ENCODE peak calls at places on chromosomes 4 and X, in ten cellular contexts. P, T, J, V, C, E, A, O, U and M are unnamed samples.

GRCh38 chrX:103779156-103779555 is 2.5 kb downstream of the PLP1 start:
- DNase-seq in P (no peak), T (no peak), J (peak), V (no peak), C (peak), E (no peak), A (no peak), O (peak), U (no peak), M (peak)

GRCh38 chr4:157808796-157809408 is 363.9 kb downstream of the GASK1B start:
- DNase-seq in P (no peak), T (no peak), J (peak), V (no peak), C (no peak), E (no peak), A (no peak), O (no peak), U (no peak), M (no peak)

GRCh38 chr4:184274288-184274951 is 56.7 kb upstream of the ENPP6 start:
- DNase-seq in P (no peak), T (no peak), J (no peak), V (peak), C (no peak), E (no peak), A (no peak), O (no peak), U (no peak), M (no peak)

GRCh38 chr4:183600189-183600685 is 58.7 kb downstream of the RWDD4 start:
- DNase-seq in P (no peak), T (no peak), J (peak), V (peak), C (peak), E (no peak), A (no peak), O (no peak), U (no peak), M (peak)

GRCh38 chrX:85980286-85980685 is 67.1 kb downstream of the CHM start:
- DNase-seq in P (no peak), T (no peak), J (no peak), V (no peak), C (no peak), E (no peak), A (no peak), O (no peak), U (no peak), M (no peak)

GRCh38 chr4:76997454-76997853 is 47.9 kb downstream of the SEPTIN11 start:
- DNase-seq in P (no peak), T (no peak), J (no peak), V (no peak), C (no peak), E (no peak), A (no peak), O (no peak), U (no peak), M (no peak)

GRCh38 chr4:6907658-6908191 is 1.9 kb upstream of the TBC1D14 start:
- DNase-seq in P (peak), T (peak), J (peak), V (peak), C (peak), E (peak), A (no peak), O (no peak), U (peak), M (peak)

GRCh38 chr4:84677093-84677492 is 94.2 kb downstream of the CDS1 start:
- DNase-seq in P (no peak), T (no peak), J (no peak), V (no peak), C (no peak), E (no peak), A (no peak), O (no peak), U (no peak), M (no peak)

GRCh38 chrX:115595049-115595448 is 34.1 kb downstream of the PLS3 start:
- DNase-seq in P (no peak), T (no peak), J (peak), V (no peak), C (peak), E (no peak), A (no peak), O (no peak), U (no peak), M (peak)

GRCh38 chrX:104165894-104166734 is at the start of gene FAM199X:
- DNase-seq in P (peak), T (peak), J (peak), V (peak), C (peak), E (peak), A (peak), O (peak), U (peak), M (peak)

GRCh38 chr4:11487876-11488545 is 59.3 kb upstream of the HS3ST1 start:
- DNase-seq in P (no peak), T (peak), J (no peak), V (peak), C (peak), E (no peak), A (no peak), O (no peak), U (no peak), M (no peak)

GRCh38 chr4:71595576-71596108 is 188.2 kb downstream of the GC start:
- DNase-seq in P (no peak), T (no peak), J (no peak), V (peak), C (no peak), E (no peak), A (no peak), O (no peak), U (no peak), M (no peak)

GRCh38 chr4:131002132-131002531 is 1906.2 kb downstream of the C4orf33 start:
- DNase-seq in P (no peak), T (no peak), J (no peak), V (no peak), C (no peak), E (no peak), A (no peak), O (peak), U (no peak), M (no peak)

GRCh38 chr4:6343950-6344408 is 74.3 kb downstream of the WFS1 start:
- DNase-seq in P (peak), T (peak), J (no peak), V (peak), C (peak), E (no peak), A (no peak), O (peak), U (no peak), M (peak)

GRCh38 chr4:67456577-67457196 is 88.6 kb downstream of the CENPC start:
- DNase-seq in P (no peak), T (no peak), J (no peak), V (no peak), C (peak), E (no peak), A (no peak), O (no peak), U (peak), M (peak)

GRCh38 chr4:146329042-146329716 is 114.8 kb downstream of the REELD1 start:
- DNase-seq in P (no peak), T (no peak), J (peak), V (peak), C (peak), E (no peak), A (no peak), O (peak), U (no peak), M (peak)

GRCh38 chrX:82813671-82814078 is 694.4 kb upstream of the POU3F4 start:
- DNase-seq in P (no peak), T (peak), J (peak), V (peak), C (peak), E (no peak), A (no peak), O (peak), U (no peak), M (peak)

GRCh38 chr4:7831330-7831729 is 108.3 kb downstream of the AFAP1 start:
- DNase-seq in P (no peak), T (no peak), J (peak), V (no peak), C (peak), E (peak), A (peak), O (peak), U (no peak), M (peak)

GRCh38 chr4:186900232-186900900 is 176.7 kb upstream of the FAT1 start:
- DNase-seq in P (no peak), T (no peak), J (peak), V (peak), C (peak), E (no peak), A (no peak), O (peak), U (no peak), M (peak)

GRCh38 chr4:78058591-78059523 is 1.7 kb downstream of the FRAS1 start:
- DNase-seq in P (peak), T (peak), J (peak), V (peak), C (peak), E (peak), A (peak), O (peak), U (peak), M (peak)

GRCh38 chr4:86218721-86219481 is 141.0 kb downstream of the MAPK10 start:
- DNase-seq in P (no peak), T (no peak), J (peak), V (peak), C (peak), E (no peak), A (no peak), O (peak), U (no peak), M (peak)

GRCh38 chr4:148112231-148112982 is 329.8 kb downstream of the NR3C2 start:
- DNase-seq in P (no peak), T (peak), J (peak), V (peak), C (peak), E (no peak), A (no peak), O (peak), U (no peak), M (peak)

GRCh38 chrX:10190367-10190766 is 33.6 kb downstream of the CLCN4 start:
- DNase-seq in P (no peak), T (peak), J (peak), V (peak), C (peak), E (no peak), A (peak), O (peak), U (peak), M (peak)

GRCh38 chr4:69836321-69836720 is 23.6 kb downstream of the SULT1E1 start:
- DNase-seq in P (no peak), T (no peak), J (peak), V (no peak), C (no peak), E (no peak), A (no peak), O (no peak), U (no peak), M (no peak)

GRCh38 chrX:86137071-86137470 is 11.2 kb upstream of the DACH2 start:
- DNase-seq in P (no peak), T (no peak), J (no peak), V (peak), C (no peak), E (no peak), A (no peak), O (peak), U (no peak), M (no peak)

GRCh38 chr4:79201976-79202375 is 123.9 kb downstream of the NAA11 start:
- DNase-seq in P (no peak), T (no peak), J (no peak), V (peak), C (no peak), E (no peak), A (no peak), O (no peak), U (no peak), M (no peak)

DNA sequence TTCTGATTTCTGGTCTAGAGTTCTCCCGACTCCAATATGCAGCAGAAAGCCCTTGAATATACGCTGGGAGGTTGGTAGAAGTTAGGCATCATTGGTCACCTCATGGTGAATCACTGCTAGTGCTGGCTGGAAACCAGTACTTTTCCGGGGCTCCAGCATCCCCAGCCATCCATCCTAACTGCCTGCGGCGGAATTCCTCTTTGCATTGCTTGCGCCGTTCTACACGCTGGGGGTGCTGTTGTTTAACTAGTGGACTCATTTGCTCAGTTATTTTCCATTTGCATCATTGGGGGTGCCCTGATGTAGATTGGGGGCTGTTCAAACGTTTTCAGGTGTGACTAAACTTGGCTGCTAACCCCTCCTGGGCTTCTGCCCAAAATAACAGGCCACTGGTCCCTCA is 23.3 kb upstream of the GPR50 start:
- DNase-seq in P (no peak), T (peak), J (no peak), V (peak), C (peak), E (no peak), A (no peak), O (peak), U (no peak), M (peak)
- TF ChIP-seq CTCF in P (no peak), T (peak), J (no peak), V (no peak), C (no peak), E (no peak), A (peak), O (peak), U (no peak), M (peak)

GRCh38 chr4:87505862-87506261 is 23.3 kb downstream of the SPARCL1 start:
- DNase-seq in P (no peak), T (no peak), J (no peak), V (no peak), C (no peak), E (no peak), A (no peak), O (no peak), U (no peak), M (no peak)

GRCh38 chr4:87510747-87511146 is 18.4 kb downstream of the SPARCL1 start:
- DNase-seq in P (no peak), T (no peak), J (no peak), V (no peak), C (no peak), E (no peak), A (no peak), O (no peak), U (no peak), M (no peak)

GRCh38 chr4:87511500-87511899 is 17.7 kb downstream of the SPARCL1 start:
- DNase-seq in P (no peak), T (no peak), J (no peak), V (no peak), C (no peak), E (no peak), A (no peak), O (no peak), U (no peak), M (no peak)

GRCh38 chr4:87502580-87503238 is 26.5 kb downstream of the SPARCL1 start:
- DNase-seq in P (no peak), T (no peak), J (peak), V (peak), C (peak), E (no peak), A (peak), O (no peak), U (no peak), M (peak)

DNA sequence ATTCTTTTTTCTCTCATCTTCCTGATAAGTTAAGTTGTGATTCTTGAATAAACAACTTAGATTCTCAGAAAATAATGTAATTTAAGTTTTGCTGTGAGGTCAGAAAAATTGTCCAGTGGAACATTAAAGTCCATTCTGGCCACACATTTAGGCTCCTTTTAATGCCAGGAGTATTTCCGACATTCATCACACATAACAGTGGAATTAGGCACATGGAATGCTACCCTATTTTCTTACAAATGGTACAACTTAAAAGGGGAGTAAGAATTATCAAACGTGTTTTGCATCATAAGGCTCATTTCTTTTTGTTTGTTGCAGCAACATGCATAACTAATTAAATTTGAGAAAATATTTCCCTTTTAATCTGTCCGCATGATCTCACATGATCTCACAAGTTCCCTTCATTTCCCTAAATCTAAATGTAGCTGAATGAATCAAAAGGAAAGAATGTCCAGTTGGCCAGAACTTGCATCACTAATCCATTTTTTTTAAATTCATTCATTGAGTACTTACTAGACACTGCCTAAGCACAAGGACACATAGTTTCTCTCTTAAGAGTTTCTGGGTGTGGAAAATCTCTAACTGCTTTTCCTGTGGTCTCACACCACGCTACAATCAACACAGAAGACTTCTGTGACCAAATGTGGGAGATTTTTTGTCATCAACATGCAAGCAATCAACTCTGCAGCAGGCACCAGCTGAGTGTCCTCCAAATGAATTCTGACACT is 22.0 kb downstream of the SPARCL1 start:
- DNase-seq in P (no peak), T (no peak), J (no peak), V (peak), C (peak), E (no peak), A (no peak), O (peak), U (no peak), M (peak)
- H3K4me3 ChIP-seq in P (no peak), T (no peak), J (no peak), V (no peak), C (no peak), E (no peak), A (no peak), O (no peak), U (no peak), M (no peak)

DNA sequence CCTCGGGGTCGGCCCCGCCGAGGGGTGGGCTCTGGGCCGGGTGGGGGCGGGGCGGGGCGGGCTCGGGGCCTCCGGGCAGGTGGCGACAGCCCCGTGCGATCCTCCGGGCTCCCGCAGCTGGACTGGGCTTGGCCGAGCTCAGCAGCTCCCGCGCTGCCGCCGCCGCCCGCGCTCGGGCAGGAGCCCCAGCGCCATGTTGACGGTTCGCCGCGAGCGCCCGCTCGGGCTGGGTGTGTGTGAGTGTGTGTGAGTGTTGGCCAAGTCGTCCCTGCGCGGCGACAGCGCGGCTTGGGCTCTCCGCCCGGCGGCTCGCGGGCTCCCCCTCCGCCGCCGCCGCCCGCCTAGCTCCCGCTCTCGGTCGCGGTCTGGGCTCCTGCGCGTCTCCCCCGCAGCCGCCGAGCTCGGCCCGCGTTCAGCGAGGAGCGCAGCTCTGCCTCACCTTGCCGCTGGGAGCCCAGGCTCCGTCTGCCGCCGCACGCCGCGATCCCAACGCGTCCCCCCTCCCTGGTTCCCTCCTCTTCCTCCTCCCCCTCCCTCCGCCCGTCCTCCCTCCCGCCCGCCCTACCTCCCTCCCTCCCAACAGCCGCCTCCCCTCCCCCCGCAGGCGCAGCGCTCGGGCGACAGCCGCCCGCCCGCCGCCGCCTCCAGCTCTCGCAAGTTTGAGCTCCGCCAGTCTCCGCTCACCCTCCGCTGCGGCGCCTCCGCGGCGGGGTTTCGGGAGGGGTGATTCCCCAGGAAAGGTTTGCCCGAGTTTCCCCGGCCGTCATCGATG is at the start of gene BCOR:
- DNase-seq in P (peak), T (peak), J (peak), V (peak), C (peak), E (peak), A (peak), O (no peak), U (peak), M (peak)
- TF ChIP-seq CTCF in P (no peak), T (no peak), J (no peak), V (no peak), C (no peak), E (no peak), A (no peak), O (no peak), U (no peak), M (no peak)

GRCh38 chrX:136778914-136779313 is 1.8 kb downstream of the ARHGEF6 start:
- DNase-seq in P (no peak), T (no peak), J (no peak), V (no peak), C (no peak), E (no peak), A (no peak), O (no peak), U (no peak), M (no peak)
- H3K4me3 ChIP-seq in P (no peak), T (no peak), J (no peak), V (no peak), C (no peak), E (no peak), A (peak), O (no peak), U (no peak), M (no peak)

DNA sequence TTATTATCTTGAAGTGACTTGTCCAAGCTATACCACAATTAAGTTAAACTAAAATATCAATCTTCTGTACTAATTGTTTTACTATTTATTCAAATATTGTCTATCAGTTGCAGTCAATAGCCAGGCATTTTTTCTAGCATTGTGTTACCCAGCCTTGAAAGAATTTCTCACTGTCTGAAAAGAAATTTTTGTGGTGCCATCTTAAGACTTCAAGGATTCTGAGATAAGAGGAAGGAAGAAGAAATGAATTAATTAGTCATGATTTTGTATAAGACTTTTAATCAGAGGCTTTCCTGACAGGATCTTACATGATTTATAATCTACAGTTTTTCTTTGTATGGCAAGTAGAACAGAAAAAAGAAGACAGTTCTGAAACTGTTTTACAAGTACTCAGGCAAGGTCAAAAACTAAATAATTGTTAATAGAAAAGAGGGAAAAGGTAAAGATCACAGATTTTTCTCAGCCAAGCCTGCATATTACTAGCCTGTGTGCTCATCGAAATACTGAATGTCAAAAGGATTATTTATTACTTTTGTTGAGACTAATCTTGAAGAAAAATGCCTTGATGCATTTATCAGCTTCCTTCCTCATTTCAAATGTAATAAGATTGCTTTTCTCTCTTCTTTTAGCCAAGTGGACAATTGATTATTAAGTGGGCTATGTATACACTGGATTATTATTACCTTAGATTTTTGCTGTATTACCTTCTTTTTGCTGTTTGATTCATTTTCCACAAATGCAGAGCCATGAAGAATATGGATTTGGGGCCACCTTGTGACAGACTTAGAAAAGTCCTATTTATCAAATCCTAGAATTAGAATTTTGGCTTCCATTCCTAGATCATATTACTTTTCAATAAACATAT is 53.8 kb downstream of the CXCL1 start:
- DNase-seq in P (no peak), T (no peak), J (peak), V (peak), C (peak), E (no peak), A (no peak), O (peak), U (no peak), M (peak)
- TF ChIP-seq CTCF in P (no peak), T (peak), J (peak), V (peak), C (peak), E (no peak), A (peak), O (no peak), U (peak), M (peak)